ENCODE peak calls at places on chromosomes 5 and 9, in four cellular contexts. L, A, N and S are unnamed samples.

GRCh38 chr5:145847499-145848497 is 12.7 kb upstream of the PRELID2 start:
- DNase-seq in A (no peak), L (peak), N (peak), S (peak)

GRCh38 chr5:169020102-169020501 is 280.8 kb downstream of the SLIT3 start:
- DNase-seq in A (no peak), N (peak), L (peak), S (peak)

GRCh38 chr5:83470920-83471404 is 582 bp upstream of the VCAN start:
- DNase-seq in A (no peak), L (peak), N (peak), S (no peak)

GRCh38 chr5:157870837-157871834 is 12.2 kb upstream of the CLINT1 start:
- DNase-seq in N (peak), L (peak), A (no peak), S (peak)

GRCh38 chr5:14628346-14628745 is 36.2 kb upstream of the OTULIN start:
- DNase-seq in N (peak), L (peak), A (no peak), S (peak)

GRCh38 chr5:87770601-87771121 is 357.9 kb upstream of the CCNH start:
- DNase-seq in N (no peak), A (peak), L (no peak), S (no peak)

GRCh38 chr5:56029457-56029856 is 34.7 kb upstream of the IL6ST start:
- DNase-seq in N (no peak), A (no peak), L (no peak), S (no peak)

GRCh38 chr9:85508616-85509015 is 233.1 kb downstream of the AGTPBP1 start:
- DNase-seq in L (peak), A (no peak), N (no peak), S (no peak)

GRCh38 chr5:163434410-163434866 is 3.0 kb upstream of the CCNG1 start:
- DNase-seq in L (peak), A (no peak), N (no peak), S (peak)

GRCh38 chr5:129377504-129377903 is 82.6 kb upstream of the ADAMTS19 start:
- DNase-seq in A (no peak), L (no peak), N (no peak), S (no peak)

GRCh38 chr5:157998021-157998504 is 139.1 kb upstream of the CLINT1 start:
- DNase-seq in L (no peak), N (peak), A (no peak), S (peak)

GRCh38 chr5:150080696-150081435 is 5.5 kb downstream of the CSF1R start:
- DNase-seq in L (no peak), N (no peak), A (peak), S (no peak)

GRCh38 chr5:125006011-125006685 is 259.7 kb upstream of the ZNF608 start:
- DNase-seq in A (no peak), N (no peak), L (no peak), S (no peak)

GRCh38 chr9:33687779-33688178 is 107.6 kb upstream of the PRSS3 start:
- DNase-seq in A (no peak), L (peak), N (no peak), S (peak)

GRCh38 chr9:83006378-83006777 is 56.6 kb downstream of the RASEF start:
- DNase-seq in N (no peak), L (no peak), A (no peak), S (no peak)

GRCh38 chr9:132042324-132042723 is 37.3 kb downstream of the MED27 start:
- DNase-seq in A (no peak), L (peak), N (peak), S (peak)

GRCh38 chr5:168528521-168529360 is at the start of gene FBLL1:
- DNase-seq in A (peak), L (peak), N (peak), S (peak)

GRCh38 chr5:407801-408268 is 35.1 kb upstream of the EXOC3 start:
- DNase-seq in L (no peak), N (no peak), A (peak), S (no peak)

GRCh38 chr5:170617519-170618218 is 113.8 kb downstream of the KCNIP1 start:
- DNase-seq in N (no peak), L (no peak), A (no peak), S (no peak)

GRCh38 chr9:29214162-29214520 is 1640.9 kb upstream of the C9orf72 start:
- DNase-seq in L (peak), N (no peak), A (no peak), S (no peak)

GRCh38 chr5:5588386-5588785 is 165.9 kb downstream of the ICE1 start:
- DNase-seq in L (no peak), A (no peak), N (no peak), S (no peak)

GRCh38 chr5:132223861-132224260 is 3.8 kb downstream of the P4HA2 start:
- DNase-seq in N (no peak), L (no peak), A (no peak), S (no peak)

GRCh38 chr5:146606838-146607237 is 90.8 kb upstream of the GPR151 start:
- DNase-seq in A (no peak), N (no peak), L (no peak), S (no peak)

GRCh38 chr9:106625259-106625789 is 237.6 kb upstream of the ZNF462 start:
- DNase-seq in N (no peak), A (no peak), L (no peak), S (no peak)

GRCh38 chr5:53582225-53582624 is 21.8 kb downstream of the NDUFS4 start:
- DNase-seq in L (no peak), N (no peak), A (no peak), S (no peak)

GRCh38 chr9:131728961-131729360 is 10.9 kb downstream of the RAPGEF1 start:
- DNase-seq in L (no peak), A (no peak), N (no peak), S (no peak)

GRCh38 chr9:137095664-137096517 is 9.1 kb downstream of the MAN1B1 start:
- DNase-seq in A (peak), N (no peak), L (no peak), S (no peak)

GRCh38 chr9:127132375-127132774 is 9.9 kb upstream of the ANGPTL2 start:
- DNase-seq in L (no peak), N (no peak), A (no peak), S (no peak)

GRCh38 chr9:107693620-107694326 is 204.2 kb upstream of the KLF4 start:
- DNase-seq in N (peak), A (no peak), L (no peak), S (peak)

GRCh38 chr5:113020461-113021273 is 44.1 kb downstream of the DCP2 start:
- DNase-seq in A (no peak), L (peak), N (peak), S (peak)

GRCh38 chr5:110594866-110595265 is 131.6 kb downstream of the TMEM232 start:
- DNase-seq in L (no peak), A (peak), N (no peak), S (no peak)

GRCh38 chr9:123266655-123267421 is 1.5 kb downstream of the STRBP start:
- DNase-seq in L (no peak), A (no peak), N (no peak), S (no peak)

GRCh38 chr5:103919526-103919925 is 356.9 kb upstream of the NUDT12 start:
- DNase-seq in L (no peak), A (no peak), N (peak), S (no peak)

GRCh38 chr5:170151105-170151831 is 45.6 kb downstream of the FOXI1 start:
- DNase-seq in A (no peak), L (peak), N (peak), S (peak)

GRCh38 chr9:110895141-110895912 is 142.9 kb downstream of the LPAR1 start:
- DNase-seq in L (no peak), N (peak), A (no peak), S (no peak)

GRCh38 chr5:78649220-78649700 is 688 bp upstream of the LHFPL2 start:
- DNase-seq in L (no peak), A (no peak), N (no peak), S (peak)

GRCh38 chr9:123724211-123724831 is 205.6 kb downstream of the DENND1A start:
- DNase-seq in N (peak), L (peak), A (no peak), S (peak)

GRCh38 chr5:177095088-177095669 is 8.5 kb downstream of the FGFR4 start:
- DNase-seq in N (no peak), A (no peak), L (no peak), S (no peak)

DNA sequence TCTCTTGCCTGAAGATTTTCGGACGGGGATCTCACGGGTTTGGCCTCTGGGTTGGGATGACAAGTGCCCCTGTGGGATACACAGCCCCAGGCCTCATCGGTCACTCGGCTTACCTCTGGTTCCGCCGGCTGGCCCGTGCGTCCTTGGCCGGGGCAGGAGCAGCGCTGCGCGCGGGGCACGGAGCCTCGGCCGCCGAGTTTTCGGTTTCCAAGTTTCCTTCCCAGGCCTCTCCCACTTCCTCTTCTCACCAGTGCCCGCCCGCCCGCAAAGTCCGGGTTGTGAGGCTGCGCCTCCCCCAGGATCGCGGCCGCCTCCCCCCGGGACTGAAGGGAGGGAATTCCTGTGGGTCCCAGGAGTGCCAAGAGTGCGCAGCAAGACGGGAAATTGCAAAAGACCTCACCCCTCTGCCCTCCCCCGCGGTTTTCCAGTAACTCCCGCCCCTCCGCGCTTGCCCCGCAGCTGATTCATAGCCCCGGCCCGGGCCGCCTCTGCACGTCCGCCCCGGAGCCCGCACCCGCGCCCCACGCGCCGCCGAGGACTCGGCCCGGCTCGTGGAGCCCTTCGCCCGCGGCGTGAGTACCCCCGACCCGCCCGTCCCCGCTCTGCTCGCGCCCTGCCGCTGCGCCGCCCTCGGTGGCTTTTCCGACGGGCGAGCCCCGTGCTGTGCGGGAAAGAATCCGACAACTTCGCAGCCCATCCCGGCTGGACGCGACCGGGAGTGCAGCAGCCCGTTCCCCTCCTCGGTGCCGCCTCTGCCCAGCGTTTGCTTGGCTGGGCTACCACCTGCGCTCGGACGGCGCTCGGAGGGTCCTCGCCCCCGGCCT is at the start of gene OSMR:
- DNase-seq in N (peak), A (peak), L (peak), S (peak)
- H3K4me3 ChIP-seq in N (peak), A (peak), L (peak), S (peak)

GRCh38 chr9:134175291-134175807 is 11.0 kb upstream of the RNU6ATAC start:
- DNase-seq in A (no peak), L (no peak), N (no peak), S (no peak)

GRCh38 chr9:134175808-134176598 is 11.6 kb upstream of the RNU6ATAC start:
- DNase-seq in N (no peak), L (no peak), A (no peak), S (no peak)

GRCh38 chr9:134173127-134174072 is 9.0 kb upstream of the RNU6ATAC start:
- DNase-seq in L (no peak), N (no peak), A (peak), S (no peak)

GRCh38 chr9:134174073-134174449 is 9.7 kb upstream of the RNU6ATAC start:
- DNase-seq in N (no peak), L (no peak), A (no peak), S (no peak)

DNA sequence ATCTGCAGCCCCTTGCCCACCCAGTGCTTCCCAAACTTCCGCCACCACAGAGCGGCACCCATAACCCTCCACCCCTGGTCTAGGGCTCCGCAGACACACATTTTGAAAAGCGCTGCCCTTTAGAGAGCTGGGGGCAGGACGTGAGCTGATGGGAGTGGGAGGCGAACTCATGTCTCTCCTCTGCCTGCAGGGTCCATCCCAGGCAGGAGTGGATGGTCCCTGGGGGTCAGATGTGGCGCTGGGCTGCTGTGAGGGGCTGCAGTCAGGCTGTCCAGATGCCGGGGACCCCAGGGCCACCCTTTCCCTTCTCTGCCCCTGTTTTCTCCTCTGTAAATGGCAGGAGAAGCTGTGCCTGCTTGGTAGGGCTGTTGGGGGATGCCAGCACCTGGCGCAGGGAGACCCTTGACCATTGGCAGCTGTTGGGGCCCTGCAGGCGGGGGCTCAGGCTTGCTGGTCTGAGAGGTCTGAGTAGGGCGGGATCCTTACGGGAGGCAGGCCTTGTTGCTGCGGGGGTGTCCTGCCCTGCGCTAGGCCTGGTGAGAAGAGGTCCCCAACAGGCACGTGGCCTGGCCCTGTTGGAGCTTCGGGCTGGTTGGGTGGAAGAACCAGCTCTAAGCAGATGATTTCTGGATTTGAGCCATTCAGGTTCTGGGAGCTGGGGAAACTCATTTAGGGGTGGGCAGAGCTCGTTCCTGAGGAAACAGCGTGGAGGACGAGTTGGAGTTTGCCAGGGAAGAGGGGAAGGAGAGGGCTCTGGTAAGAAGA is 10.3 kb upstream of the RNU6ATAC start:
- DNase-seq in A (peak), L (no peak), N (no peak), S (no peak)
- H3K4me3 ChIP-seq in A (no peak), L (no peak), N (no peak), S (no peak)

GRCh38 chr9:135683401-135684034 is 15.8 kb downstream of the SOHLH1 start:
- DNase-seq in A (no peak), N (no peak), L (no peak), S (no peak)

GRCh38 chr9:135680091-135680490 is 17.0 kb downstream of the LCN9 start:
- DNase-seq in N (no peak), L (no peak), A (no peak), S (no peak)

GRCh38 chr9:135678236-135679017 is 15.3 kb downstream of the LCN9 start:
- DNase-seq in L (no peak), N (no peak), A (no peak), S (no peak)

GRCh38 chr9:135677641-135678168 is 14.6 kb downstream of the LCN9 start:
- DNase-seq in A (no peak), L (no peak), N (no peak), S (no peak)

DNA sequence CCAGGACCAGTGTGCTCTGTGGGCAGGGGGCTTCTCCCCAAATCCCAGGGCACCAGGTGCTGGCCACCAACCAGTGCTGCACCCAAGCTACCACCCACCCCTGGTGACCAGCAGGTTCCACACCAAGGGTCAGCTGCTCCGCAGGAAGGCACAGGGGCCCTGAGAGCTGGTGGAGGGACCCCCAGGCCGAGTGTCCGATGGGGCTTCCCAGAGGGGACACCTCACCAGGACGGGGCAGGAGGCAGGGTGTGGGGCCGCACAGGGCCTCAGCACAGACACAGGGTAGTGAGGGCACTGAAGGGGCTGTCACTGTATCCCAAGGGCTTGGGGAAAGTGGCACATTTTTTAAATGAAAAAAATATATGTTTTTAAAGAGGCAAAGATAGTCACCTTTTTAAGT is 18.1 kb downstream of the LCN9 start:
- DNase-seq in L (no peak), N (no peak), A (no peak), S (no peak)
- H3K4me3 ChIP-seq in L (no peak), N (no peak), A (no peak), S (no peak)

DNA sequence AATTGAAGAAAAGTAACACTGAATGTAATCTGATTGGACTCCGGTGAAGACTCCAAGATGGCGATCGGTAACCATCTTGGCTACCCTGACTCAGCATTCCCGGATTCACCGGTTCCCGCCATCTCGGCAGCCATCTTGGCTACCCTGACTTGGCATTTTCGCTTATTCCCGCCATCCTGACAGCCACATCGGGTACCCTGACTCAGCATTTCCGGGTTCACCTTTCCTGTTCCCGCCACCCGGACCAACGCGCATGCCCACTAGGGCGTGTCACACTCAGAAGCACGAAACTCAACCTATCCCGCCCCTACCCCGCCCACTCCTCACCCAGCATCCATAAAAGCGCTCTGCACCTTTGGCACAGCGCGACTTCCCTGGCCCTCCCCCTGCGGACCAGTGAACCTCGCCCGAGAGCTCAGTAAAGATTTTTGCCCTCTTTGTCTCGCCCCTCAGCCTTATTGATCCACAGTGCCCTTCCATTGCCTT is 17.2 kb downstream of the SPTLC1 start:
- DNase-seq in A (peak), N (no peak), L (peak), S (peak)
- H3K4me3 ChIP-seq in A (no peak), N (peak), L (peak), S (no peak)

GRCh38 chr5:143648696-143649095 is 163.3 kb upstream of the HMHB1 start:
- DNase-seq in N (no peak), A (no peak), L (no peak), S (no peak)

GRCh38 chr5:143649869-143650268 is 162.1 kb upstream of the HMHB1 start:
- DNase-seq in L (no peak), A (no peak), N (peak), S (no peak)

GRCh38 chr5:143644751-143645150 is 167.2 kb upstream of the HMHB1 start:
- DNase-seq in A (no peak), N (no peak), L (no peak), S (no peak)

GRCh38 chr5:143645356-143645755 is 166.6 kb upstream of the HMHB1 start:
- DNase-seq in N (no peak), A (no peak), L (no peak), S (no peak)

DNA sequence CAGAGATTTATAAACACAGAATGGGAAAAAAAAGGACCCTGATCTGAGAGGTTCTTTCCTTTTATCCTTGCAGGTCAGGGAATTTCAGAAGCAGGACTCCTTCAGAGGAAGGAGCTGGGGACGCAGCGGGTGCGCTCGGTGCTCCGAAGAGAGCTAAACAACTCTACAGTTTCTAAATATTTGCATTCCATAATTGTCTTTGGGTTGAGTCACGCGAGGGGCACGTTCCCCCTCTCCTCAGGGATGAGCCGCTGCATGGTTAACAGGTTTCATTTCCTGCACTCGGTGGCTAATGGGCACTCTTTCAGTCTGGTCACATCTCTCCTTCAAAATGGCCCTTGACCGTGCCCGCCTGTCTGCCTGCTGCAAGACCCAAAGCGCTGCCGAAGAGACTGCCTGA is 165.0 kb upstream of the HMHB1 start:
- DNase-seq in L (no peak), A (no peak), N (no peak), S (no peak)
- H3K4me3 ChIP-seq in L (no peak), A (no peak), N (no peak), S (no peak)

GRCh38 chr9:89478821-89479668 is 18.9 kb downstream of the SEMA4D start:
- DNase-seq in A (no peak), N (no peak), L (no peak), S (no peak)
- H3K4me3 ChIP-seq in A (no peak), N (no peak), L (no peak), S (no peak)